ENCODE peak calls at places on chromosomes 4 and X, in seven cellular contexts. R, J, E, C, O, W and L are unnamed samples.
A peak's percentile ranks its signal among the peaks of the same experiment; 100 is the strongest.

GRCh38 chr4:40909363-40909876 is 159.7 kb downstream of the NSUN7 start:
- DNase-seq in W (peak; percentile 76), J (peak; percentile 85), E (no peak), R (peak; percentile 58), O (no peak), C (no peak), L (peak; percentile 73)

GRCh38 chr4:56907489-56908205 is at the start of gene REST:
- DNase-seq in R (peak; percentile 63), W (peak; percentile 76), O (peak; percentile 86), J (peak; percentile 79), E (peak; percentile 89), C (peak; percentile 62), L (no peak)

GRCh38 chrX:32289356-32289755 is 922.0 kb downstream of the DMD start:
- DNase-seq in R (no peak), J (no peak), C (no peak), W (no peak), E (no peak), O (no peak), L (no peak)

GRCh38 chrX:12719837-12720236 is 71.4 kb upstream of the PRPS2 start:
- DNase-seq in R (no peak), E (no peak), O (no peak), W (no peak), C (no peak), J (no peak), L (no peak)

GRCh38 chr4:30837131-30837539 is 117.0 kb downstream of the PCDH7 start:
- DNase-seq in C (no peak), J (no peak), O (no peak), W (peak; percentile 37), E (no peak), R (no peak), L (no peak)

GRCh38 chrX:13719192-13719856 is 15.1 kb downstream of the TRAPPC2 start:
- DNase-seq in O (no peak), E (no peak), W (no peak), R (no peak), C (no peak), J (no peak), L (no peak)

GRCh38 chr4:41185614-41186609 is 28.4 kb downstream of the APBB2 start:
- DNase-seq in J (peak; percentile 58), R (peak; percentile 47), O (no peak), C (no peak), W (no peak), E (no peak), L (no peak)

GRCh38 chr4:18815779-18816173 is 794.2 kb upstream of the LCORL start:
- DNase-seq in E (no peak), O (peak; percentile 35), C (no peak), J (peak; percentile 15), W (no peak), R (no peak), L (no peak)

GRCh38 chr4:109078724-109079123 is 223.7 kb downstream of the COL25A1 start:
- DNase-seq in W (peak; percentile 75), R (peak; percentile 91), E (no peak), J (no peak), O (no peak), C (peak; percentile 12), L (no peak)

GRCh38 chr4:152348670-152349069 is 187.2 kb downstream of the FBXW7 start:
- DNase-seq in J (peak; percentile 33), O (no peak), W (peak; percentile 28), R (no peak), C (no peak), E (no peak), L (no peak)

GRCh38 chrX:1521459-1521956 is 15.5 kb downstream of the P2RY8 start:
- DNase-seq in J (no peak), W (no peak), E (peak; percentile 32), C (no peak), R (no peak), O (peak; percentile 99), L (no peak)

GRCh38 chr4:114040319-114041116 is 61.1 kb upstream of the ARSJ start:
- DNase-seq in W (no peak), O (no peak), R (no peak), J (peak; percentile 29), E (no peak), C (no peak), L (no peak)

GRCh38 chrX:39247536-39247935 is 446.3 kb downstream of the MID1IP1 start:
- DNase-seq in C (no peak), O (no peak), J (no peak), E (no peak), W (no peak), R (no peak), L (no peak)

GRCh38 chr4:12411072-12411471 is 982.4 kb upstream of the HS3ST1 start:
- DNase-seq in J (no peak), C (no peak), E (no peak), W (peak; percentile 86), O (no peak), R (no peak), L (no peak)

GRCh38 chrX:9539611-9540387 is 74.9 kb downstream of the TBL1X start:
- DNase-seq in C (no peak), E (no peak), W (no peak), R (no peak), J (no peak), O (no peak), L (no peak)

GRCh38 chrX:145817299-145817665 is 347 bp upstream of the SLITRK2 start:
- DNase-seq in C (no peak), W (no peak), J (no peak), E (no peak), O (no peak), R (no peak), L (no peak)

GRCh38 chrX:105488731-105489130 is 268.2 kb upstream of the TEX13A start:
- DNase-seq in R (no peak), W (peak; percentile 29), O (no peak), J (no peak), E (no peak), C (no peak), L (no peak)

GRCh38 chr4:680931-681645 is 6.7 kb downstream of the MYL5 start:
- DNase-seq in C (no peak), W (peak; percentile 54), R (peak; percentile 34), J (peak; percentile 52), E (peak; percentile 87), O (no peak), L (no peak)
- H3K4me3 ChIP-seq in C (peak overlapping the region; percentile 29), W (peak overlapping the region; percentile 35), R (peak overlapping the region; percentile 54), J (peak overlapping the region; percentile 62), E (peak overlapping the region; percentile 60), O (no peak overlapping the region), L (peak overlapping the region; percentile 41)

GRCh38 chrX:106874075-106874474 is 29.1 kb downstream of the RIPPLY1 start:
- DNase-seq in E (no peak), O (peak; percentile 43), W (peak; percentile 41), C (no peak), J (peak; percentile 70), R (peak; percentile 24), L (peak; percentile 2)
- TF ChIP-seq CTCF in E (peak; percentile 51), O (peak; percentile 77), W (peak; percentile 44), C (peak; percentile 44), J (peak; percentile 78), R (peak; percentile 58), L (peak; percentile 25)

GRCh38 chr4:90127223-90127705 is at the start of gene CCSER1:
- DNase-seq in E (peak; percentile 91), J (peak; percentile 78), W (peak; percentile 39), O (no peak), C (peak; percentile 37), R (peak; percentile 15), L (no peak)

GRCh38 chr4:90127706-90128345 is 632 bp downstream of the CCSER1 start:
- DNase-seq in W (no peak), C (no peak), E (peak; percentile 73), R (no peak), O (no peak), J (peak; percentile 25), L (no peak)

GRCh38 chr4:90121961-90122748 is 5.0 kb upstream of the CCSER1 start:
- DNase-seq in C (no peak), O (no peak), J (peak; percentile 91), W (no peak), R (no peak), E (no peak), L (no peak)

GRCh38 chr4:90120815-90121214 is 6.4 kb upstream of the CCSER1 start:
- DNase-seq in W (no peak), J (no peak), R (no peak), O (no peak), C (no peak), E (no peak), L (no peak)

DNA sequence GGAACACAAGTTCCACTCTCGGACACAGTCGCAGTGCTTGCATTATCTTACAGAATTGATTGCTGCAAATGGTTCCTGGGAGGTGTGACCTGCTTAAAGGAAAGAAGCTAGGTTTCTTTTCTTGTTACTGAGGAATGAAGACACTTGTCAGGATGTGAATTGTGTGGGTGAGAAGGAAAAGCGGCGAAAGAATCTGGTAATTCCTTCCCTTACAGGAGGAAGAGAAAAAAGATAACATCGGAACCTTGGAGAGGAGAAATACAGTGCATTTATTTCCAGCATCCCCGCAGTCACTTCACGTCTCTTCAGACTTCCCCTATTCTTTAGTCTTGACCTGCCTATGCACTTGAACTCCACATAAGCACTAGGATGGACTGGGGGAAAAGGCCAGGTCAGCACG is 389 bp upstream of the CCSER1 start:
- DNase-seq in C (no peak), R (no peak), W (no peak), E (no peak), J (peak; percentile 7), O (no peak), L (no peak)
- H3K4me3 ChIP-seq in C (peak overlapping the region; percentile 37), R (no peak overlapping the region), W (no peak overlapping the region), E (peak overlapping the region; percentile 61), J (peak overlapping the region; percentile 76), O (no peak overlapping the region), L (no peak overlapping the region)

GRCh38 chrX:113802837-113803236 is 781.0 kb upstream of the HTR2C start:
- DNase-seq in C (no peak), W (peak; percentile 48), E (no peak), J (no peak), O (no peak), R (no peak), L (no peak)
- TF ChIP-seq CTCF in C (no peak), W (no peak), E (no peak), J (no peak), O (no peak), R (no peak), L (no peak)

GRCh38 chrX:135050603-135051002 is 1.3 kb downstream of the RTL8A start:
- DNase-seq in J (no peak), W (no peak), E (no peak), C (no peak), R (no peak), O (no peak), L (no peak)
- H3K4me3 ChIP-seq in J (peak overlapping the region; percentile 72), W (peak overlapping the region; percentile 62), E (peak overlapping the region; percentile 64), C (no peak overlapping the region), R (peak overlapping the region; percentile 70), O (no peak overlapping the region), L (peak overlapping the region; percentile 61)

DNA sequence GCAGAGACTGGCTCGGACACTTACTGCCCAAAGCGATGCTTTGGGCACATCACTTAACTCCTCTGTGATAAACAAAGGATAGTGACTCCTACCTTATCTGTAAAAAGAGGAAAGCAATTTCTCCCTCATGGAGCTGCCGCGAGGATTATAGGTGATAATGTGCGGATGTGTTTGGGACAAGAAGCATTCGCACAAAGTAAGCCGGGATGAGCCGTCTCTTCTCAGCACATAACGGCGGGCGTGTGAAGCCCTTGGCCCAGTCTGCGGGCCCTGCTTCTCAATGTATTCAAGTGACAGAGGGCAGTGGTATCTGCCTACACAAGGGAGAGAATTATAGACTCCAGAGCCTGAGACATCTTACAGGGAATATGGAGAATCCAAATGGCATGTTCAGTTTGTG is 550.3 kb upstream of the CPEB2 start:
- DNase-seq in O (no peak), E (no peak), C (no peak), J (no peak), R (no peak), W (no peak), L (no peak)
- TF ChIP-seq CTCF in O (no peak), E (no peak), C (no peak), J (no peak), R (no peak), W (no peak), L (no peak)